ENCODE peak calls at places on chromosomes 12 and 14, in seven cellular contexts. S is HCT116, X is lower leg skin, N is testis, Q is GM12892, A is uterus, O is body of pancreas. W is an unnamed sample.

GRCh38 chr14:54148251-54148650 is 191.6 kb upstream of the BMP4 start:
- DNase-seq in S (no peak), X (no peak), N (no peak), Q (no peak), A (no peak), O (no peak), W (no peak)

GRCh38 chr12:15899282-15899870 is 11.8 kb upstream of the DERA start:
- DNase-seq in S (no peak), X (no peak), N (no peak), Q (no peak), A (no peak), O (no peak), W (no peak)

GRCh38 chr12:64780531-64781373 is 21.5 kb upstream of the GNS start:
- DNase-seq in S (no peak), X (no peak), N (peak), Q (peak), A (peak), O (peak), W (no peak)

GRCh38 chr12:12586879-12587675 is 24.4 kb upstream of the DUSP16 start:
- DNase-seq in S (no peak), X (peak), N (no peak), Q (no peak), A (no peak), O (no peak), W (no peak)

GRCh38 chr12:15979096-15980091 is 68.3 kb downstream of the DERA start:
- DNase-seq in S (no peak), X (no peak), N (no peak), Q (no peak), A (no peak), O (peak), W (peak)

GRCh38 chr14:76539130-76539529 is 163.2 kb downstream of the ESRRB start:
- DNase-seq in S (no peak), X (no peak), N (no peak), Q (no peak), A (no peak), O (no peak), W (no peak)

GRCh38 chr12:122473543-122474323 is 27.0 kb downstream of the ZCCHC8 start:
- DNase-seq in S (no peak), X (peak), N (no peak), Q (peak), A (peak), O (no peak), W (peak)

GRCh38 chr12:14256139-14256538 is 109.3 kb upstream of the ATF7IP start:
- DNase-seq in S (no peak), X (no peak), N (no peak), Q (no peak), A (no peak), O (no peak), W (no peak)

GRCh38 chr14:53032161-53032803 is 81.4 kb upstream of the FERMT2 start:
- DNase-seq in S (peak), X (peak), N (peak), Q (no peak), A (no peak), O (peak), W (peak)

GRCh38 chr12:110543252-110543959 is 39.7 kb downstream of the PPTC7 start:
- DNase-seq in S (no peak), X (peak), N (peak), Q (no peak), A (peak), O (peak), W (no peak)

GRCh38 chr12:27101290-27101689 is 18.9 kb upstream of the C12orf71 start:
- DNase-seq in S (no peak), X (no peak), N (no peak), Q (no peak), A (no peak), O (no peak), W (no peak)

GRCh38 chr12:5428332-5429221 is 3.3 kb upstream of the NTF3 start:
- DNase-seq in S (no peak), X (no peak), N (no peak), Q (no peak), A (no peak), O (no peak), W (no peak)

GRCh38 chr12:8493084-8493483 is 20.2 kb upstream of the CLEC4D start:
- DNase-seq in S (no peak), X (peak), N (no peak), Q (peak), A (no peak), O (no peak), W (no peak)

GRCh38 chr14:37063467-37064240 is 108.8 kb downstream of the SLC25A21 start:
- DNase-seq in S (no peak), X (no peak), N (no peak), Q (no peak), A (no peak), O (no peak), W (no peak)

GRCh38 chr12:95695741-95696140 is 94.8 kb downstream of the NTN4 start:
- DNase-seq in S (no peak), X (no peak), N (no peak), Q (no peak), A (no peak), O (no peak), W (no peak)

GRCh38 chr14:20628063-20628854 is 13.2 kb downstream of the OR6S1 start:
- DNase-seq in S (no peak), X (no peak), N (no peak), Q (no peak), A (no peak), O (no peak), W (no peak)

GRCh38 chr14:98136019-98136418 is 1136.0 kb downstream of the BCL11B start:
- DNase-seq in S (no peak), X (no peak), N (no peak), Q (no peak), A (no peak), O (no peak), W (no peak)

GRCh38 chr12:45730842-45731336 is 1.4 kb downstream of the ARID2 start:
- DNase-seq in S (no peak), X (no peak), N (no peak), Q (no peak), A (no peak), O (no peak), W (no peak)

GRCh38 chr14:32205984-32206383 is 2.9 kb upstream of the RNU6-8 start:
- DNase-seq in S (no peak), X (no peak), N (no peak), Q (no peak), A (no peak), O (no peak), W (no peak)

GRCh38 chr14:65360144-65360784 is 52.3 kb upstream of the FUT8 start:
- DNase-seq in S (no peak), X (no peak), N (no peak), Q (no peak), A (no peak), O (no peak), W (no peak)

GRCh38 chr14:71324767-71325272 is 417.6 kb downstream of the PCNX1 start:
- DNase-seq in S (no peak), X (no peak), N (no peak), Q (no peak), A (no peak), O (no peak), W (no peak)
- TF ChIP-seq POLR2A in S (no peak), X (no peak), N (no peak), Q (peak), A (no peak), O (no peak), W (no peak)

DNA sequence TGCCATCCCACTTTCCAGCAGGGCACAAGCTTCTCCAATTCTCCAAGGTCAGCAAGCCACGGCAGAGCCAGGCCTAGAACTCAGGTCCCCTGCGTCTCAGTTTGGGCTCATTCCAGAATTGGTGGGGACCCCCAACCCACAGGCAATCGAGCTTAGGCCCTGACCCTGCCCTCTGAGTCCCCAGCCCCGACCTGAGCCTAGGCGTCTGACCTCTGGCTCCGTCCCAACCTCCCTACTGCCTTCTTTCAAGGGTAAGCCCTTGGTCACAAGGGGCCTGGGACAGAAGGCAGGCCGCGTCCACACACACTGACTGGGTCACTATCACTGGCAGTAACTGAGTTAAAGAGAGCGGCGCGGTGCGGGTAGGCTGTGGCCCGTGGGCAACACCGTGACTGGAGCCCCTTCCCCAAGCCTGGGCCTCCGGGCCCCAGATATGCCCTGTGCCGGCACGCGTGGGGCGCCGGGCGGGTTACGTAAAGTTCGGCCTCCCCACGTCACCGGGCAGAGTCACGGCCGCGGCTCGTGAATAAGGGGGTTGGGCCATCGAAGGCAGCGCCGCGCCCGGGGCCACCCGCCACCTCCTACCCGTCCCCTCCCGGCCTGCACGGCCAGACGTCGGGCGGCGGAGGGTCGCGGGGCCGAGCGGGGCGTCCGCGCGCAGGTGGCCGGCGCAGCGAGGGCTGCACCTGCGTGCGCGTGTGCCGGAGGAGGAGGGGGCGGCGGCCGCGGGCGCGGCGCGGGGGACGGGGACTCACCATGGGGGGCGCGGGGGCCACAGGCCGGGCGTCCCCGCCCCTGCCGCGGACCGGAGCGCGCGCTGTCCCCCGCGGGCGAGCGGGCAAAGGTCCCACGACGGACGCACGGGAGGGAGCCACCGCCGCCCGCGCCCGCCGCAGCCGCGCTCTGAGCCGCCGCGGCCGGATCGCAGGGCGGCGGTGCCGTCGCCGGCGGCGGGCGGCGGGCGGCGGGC is 517 bp downstream of the ANKRD9 start:
- DNase-seq in S (no peak), X (peak), N (peak), Q (no peak), A (peak), O (peak), W (peak)
- TF ChIP-seq POLR2A in S (no peak), X (no peak), N (no peak), Q (no peak), A (peak), O (peak), W (no peak)

GRCh38 chr14:96204151-96205058 is at the start of gene BDKRB2:
- DNase-seq in S (peak), X (peak), N (peak), Q (no peak), A (peak), O (peak), W (peak)
- TF ChIP-seq POLR2A in S (no peak), X (no peak), N (no peak), Q (no peak), A (peak), O (peak), W (peak)

GRCh38 chr12:123903301-123904065 is 69.1 kb downstream of the CCDC92 start:
- DNase-seq in S (no peak), X (no peak), N (no peak), Q (no peak), A (no peak), O (no peak), W (no peak)

GRCh38 chr12:123907726-123908476 is 64.7 kb downstream of the CCDC92 start:
- DNase-seq in S (no peak), X (no peak), N (no peak), Q (no peak), A (peak), O (no peak), W (no peak)

GRCh38 chr12:123902821-123903220 is 69.8 kb downstream of the CCDC92 start:
- DNase-seq in S (no peak), X (no peak), N (no peak), Q (no peak), A (no peak), O (no peak), W (no peak)

GRCh38 chr12:123907021-123907420 is 65.6 kb downstream of the CCDC92 start:
- DNase-seq in S (no peak), X (no peak), N (no peak), Q (no peak), A (no peak), O (no peak), W (no peak)

DNA sequence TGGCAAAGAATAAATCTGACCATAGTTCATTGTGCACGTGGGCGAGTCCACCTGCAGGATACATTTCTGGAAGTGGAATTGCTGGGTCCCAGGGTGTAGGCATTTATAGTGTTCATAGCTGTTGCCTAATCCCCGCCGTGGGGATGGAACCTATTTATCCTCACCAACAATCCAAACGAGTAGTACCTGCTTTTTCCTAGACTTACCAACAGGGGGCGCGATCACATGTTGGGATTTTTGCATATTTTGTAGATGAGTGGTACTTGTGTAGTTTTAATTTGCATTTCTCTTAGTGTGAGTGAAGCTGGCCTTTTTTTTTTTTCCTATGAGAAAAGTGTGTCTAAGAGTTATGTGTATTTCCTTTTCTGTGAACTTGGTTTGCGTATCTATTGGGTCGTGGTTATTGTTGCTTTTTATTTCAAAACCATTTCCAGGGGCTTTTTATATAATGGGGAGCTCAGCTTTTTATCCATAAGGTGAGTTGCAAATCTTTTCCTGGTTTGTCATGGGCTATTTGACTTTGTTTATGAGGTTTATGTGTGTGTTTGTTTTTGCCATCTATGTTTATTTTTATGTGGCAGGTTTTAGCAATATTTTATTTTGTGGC is 67.2 kb downstream of the CCDC92 start:
- DNase-seq in S (peak), X (peak), N (peak), Q (peak), A (peak), O (peak), W (peak)
- TF ChIP-seq POLR2A in S (no peak), X (no peak), N (no peak), Q (no peak), A (no peak), O (no peak), W (no peak)

DNA sequence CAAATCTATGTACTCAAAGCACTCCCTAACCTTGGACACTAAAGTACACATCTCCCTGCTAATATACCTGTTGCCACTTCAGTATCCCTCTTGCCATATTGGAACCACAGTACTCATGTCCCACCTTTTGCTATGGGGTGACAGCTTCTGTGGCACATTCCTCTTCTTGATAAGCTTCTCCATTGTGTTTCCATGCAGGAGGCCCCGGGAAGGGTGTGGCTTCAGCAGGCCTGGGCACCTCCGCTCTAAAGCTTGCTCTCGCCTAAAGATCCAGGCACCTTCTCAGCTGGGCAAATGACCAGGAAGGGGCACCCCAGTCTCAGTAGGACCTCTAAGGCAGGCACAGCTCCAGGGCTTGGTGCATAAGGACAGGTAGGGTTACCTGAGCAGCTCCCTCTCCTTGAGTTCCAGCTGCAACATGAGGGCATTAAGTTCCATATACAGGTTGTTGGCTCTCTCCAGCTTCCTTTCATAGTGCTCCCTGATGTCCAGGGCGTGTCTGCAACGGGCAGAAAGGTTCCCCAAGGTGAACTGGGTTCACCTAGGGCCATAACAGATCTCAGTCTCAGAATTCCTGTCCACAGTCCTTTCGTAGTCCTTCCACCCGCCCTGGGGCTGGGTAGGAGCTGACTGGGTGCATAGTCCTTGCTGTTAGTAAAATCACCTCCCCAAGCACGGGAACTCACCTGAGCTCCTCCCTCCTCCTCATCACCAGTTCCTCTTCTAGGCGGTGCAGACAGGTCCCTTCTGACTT is 15.9 kb downstream of the MAP3K12 start:
- DNase-seq in S (no peak), X (no peak), N (no peak), Q (no peak), A (no peak), O (no peak), W (no peak)
- TF ChIP-seq POLR2A in S (no peak), X (no peak), N (no peak), Q (no peak), A (no peak), O (no peak), W (no peak)

GRCh38 chr12:128819293-128820144 is 4.2 kb downstream of the SLC15A4 start:
- DNase-seq in S (no peak), X (no peak), N (no peak), Q (no peak), A (no peak), O (no peak), W (no peak)
- TF ChIP-seq POLR2A in S (no peak), X (no peak), N (no peak), Q (no peak), A (no peak), O (no peak), W (no peak)

DNA sequence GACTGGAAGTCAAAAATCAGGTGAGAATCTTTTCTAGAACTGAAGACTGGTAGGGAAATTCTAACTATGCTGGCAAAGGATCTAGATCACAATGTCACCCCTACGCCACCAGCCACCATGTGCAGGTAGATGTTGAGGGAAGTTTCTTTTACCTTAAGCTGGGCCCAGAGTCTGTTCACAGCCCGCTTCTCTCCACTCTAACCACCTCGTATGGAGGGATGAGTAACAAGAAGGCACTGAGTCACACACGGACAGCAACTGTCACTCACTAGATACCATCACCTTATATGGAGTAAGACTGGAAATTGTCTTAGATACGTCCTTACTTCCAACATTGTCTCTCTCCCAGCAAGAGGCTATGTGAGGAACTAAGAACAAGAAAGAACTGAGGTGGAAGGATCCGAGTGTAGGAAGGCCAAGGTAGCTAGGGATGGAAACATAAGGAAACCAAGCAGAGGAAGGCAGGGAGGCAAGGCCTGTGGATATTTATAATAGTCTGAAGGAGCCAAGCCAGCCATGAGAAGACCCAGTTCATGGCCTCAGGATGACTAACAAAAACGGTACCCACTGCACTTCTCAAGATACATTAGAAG is 15.4 kb downstream of the REM2 start:
- DNase-seq in S (no peak), X (no peak), N (no peak), Q (no peak), A (no peak), O (no peak), W (no peak)
- TF ChIP-seq POLR2A in S (no peak), X (no peak), N (no peak), Q (no peak), A (no peak), O (no peak), W (no peak)

DNA sequence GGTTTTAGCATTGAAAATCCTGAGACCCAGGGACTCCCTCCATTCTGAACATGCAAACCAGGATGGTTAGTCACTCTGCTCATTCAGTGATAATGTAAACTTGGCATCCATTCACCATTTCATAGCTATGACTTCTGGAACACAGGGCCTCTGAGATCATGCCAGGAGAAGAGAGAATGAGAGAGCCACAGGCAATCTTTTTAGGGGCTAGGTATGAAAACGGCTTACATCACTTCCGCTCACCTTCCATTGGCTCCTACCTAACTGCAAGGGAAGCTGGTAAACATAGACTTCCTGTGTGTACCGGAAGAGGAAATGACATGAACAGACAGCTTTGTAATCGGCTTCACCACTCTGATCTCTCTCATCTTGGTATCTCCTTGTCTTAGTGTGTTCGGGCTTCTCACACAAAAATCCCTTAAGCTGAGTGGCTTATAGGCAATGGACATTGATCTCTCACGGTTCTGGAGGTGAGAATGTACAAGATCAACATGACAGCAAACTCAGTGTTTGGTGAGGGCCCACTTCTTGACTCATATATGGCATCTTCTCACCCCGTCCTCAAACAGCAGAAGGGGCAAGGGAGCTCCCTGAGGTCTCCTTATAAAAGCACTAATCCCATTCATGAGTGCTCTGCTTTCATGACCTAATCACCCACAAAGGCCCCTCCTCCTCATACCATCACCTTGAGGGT is 465.9 kb upstream of the TBX3 start:
- DNase-seq in S (no peak), X (no peak), N (peak), Q (no peak), A (no peak), O (no peak), W (no peak)
- TF ChIP-seq POLR2A in S (no peak), X (no peak), N (no peak), Q (no peak), A (no peak), O (no peak), W (no peak)

W was measured in H54.